ENCODE peak calls at places on chromosomes 13 and 19, in five cellular contexts. K, Y, H, J and U are unnamed samples.

GRCh38 chr13:95193509-95194230 is 107.6 kb downstream of the ABCC4 start:
- DNase-seq in K (no peak), Y (peak), H (peak), J (no peak), U (no peak)

GRCh38 chr13:46783504-46783903 is 13.5 kb downstream of the ESD start:
- DNase-seq in K (no peak), Y (no peak), H (no peak), J (no peak), U (no peak)

GRCh38 chr13:73220966-73221720 is 162.3 kb downstream of the KLF5 start:
- DNase-seq in K (no peak), Y (peak), H (peak), J (no peak), U (no peak)

GRCh38 chr13:25046985-25047660 is 48.8 kb upstream of the PABPC3 start:
- DNase-seq in K (peak), Y (peak), H (peak), J (peak), U (peak)

GRCh38 chr19:12792853-12793289 is 1.6 kb downstream of the JUNB start:
- DNase-seq in K (no peak), Y (no peak), H (no peak), J (no peak), U (no peak)

GRCh38 chr13:52128714-52129700 is at the start of gene NEK5:
- DNase-seq in K (peak), Y (peak), H (peak), J (peak), U (peak)

GRCh38 chr13:107962209-107962608 is 253.1 kb downstream of the LIG4 start:
- DNase-seq in K (no peak), Y (no peak), H (no peak), J (no peak), U (no peak)

GRCh38 chr19:35039881-35040456 is 1.6 kb upstream of the HPN start:
- DNase-seq in K (no peak), Y (no peak), H (no peak), J (peak), U (peak)

GRCh38 chr13:73065665-73066350 is 7.0 kb downstream of the KLF5 start:
- DNase-seq in K (no peak), Y (no peak), H (peak), J (no peak), U (no peak)

GRCh38 chr19:39099341-39099740 is 15.2 kb downstream of the ACP7 start:
- DNase-seq in K (no peak), Y (no peak), H (no peak), J (no peak), U (no peak)

GRCh38 chr19:39097721-39098120 is 13.6 kb downstream of the ACP7 start:
- DNase-seq in K (no peak), Y (no peak), H (no peak), J (no peak), U (no peak)

GRCh38 chr19:39103151-39103550 is 19.0 kb downstream of the ACP7 start:
- DNase-seq in K (no peak), Y (no peak), H (no peak), J (no peak), U (no peak)

GRCh38 chr19:39098365-39099269 is 14.4 kb downstream of the ACP7 start:
- DNase-seq in K (no peak), Y (no peak), H (no peak), J (peak), U (no peak)

DNA sequence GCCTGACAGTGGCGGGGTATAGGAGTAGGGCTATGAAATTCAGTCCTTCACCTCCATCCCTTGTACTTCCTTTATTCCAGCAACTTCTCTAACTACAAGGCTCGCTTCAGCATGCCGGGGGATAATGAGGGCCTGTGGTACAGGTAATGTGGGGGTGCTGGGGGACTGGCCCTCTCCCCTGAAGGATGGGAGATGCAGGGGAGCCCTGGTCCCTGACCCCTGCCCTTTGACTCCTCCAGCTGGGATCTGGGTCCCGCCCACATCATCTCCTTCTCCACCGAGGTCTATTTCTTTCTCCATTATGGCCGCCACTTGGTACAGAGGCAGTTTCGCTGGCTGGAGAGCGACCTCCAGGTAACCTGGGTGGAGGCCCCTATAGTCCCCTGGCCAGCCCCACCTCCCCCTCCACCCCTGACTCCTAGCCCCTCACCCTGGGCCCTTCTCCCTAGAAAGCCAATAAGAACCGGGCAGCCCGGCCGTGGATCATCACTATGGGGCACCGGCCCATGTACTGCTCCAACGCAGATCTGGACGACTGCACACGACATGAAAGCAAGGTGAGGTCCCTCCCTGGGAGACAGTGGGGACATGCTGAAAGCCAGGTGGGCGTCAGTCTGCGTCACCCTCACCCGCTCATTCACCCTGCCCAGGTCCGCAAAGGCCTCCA is 16.5 kb downstream of the ACP7 start:
- DNase-seq in K (no peak), Y (no peak), H (no peak), J (no peak), U (no peak)
- H2BK12ac ChIP-seq in K (no peak), Y (no peak), H (no peak), J (no peak), U (no peak)

GRCh38 chr13:101416181-101417042 is at the start of gene NALCN:
- DNase-seq in K (peak), Y (peak), H (peak), J (peak), U (peak)
- H4K8ac ChIP-seq in K (no peak), Y (peak), H (peak), J (peak), U (no peak)

DNA sequence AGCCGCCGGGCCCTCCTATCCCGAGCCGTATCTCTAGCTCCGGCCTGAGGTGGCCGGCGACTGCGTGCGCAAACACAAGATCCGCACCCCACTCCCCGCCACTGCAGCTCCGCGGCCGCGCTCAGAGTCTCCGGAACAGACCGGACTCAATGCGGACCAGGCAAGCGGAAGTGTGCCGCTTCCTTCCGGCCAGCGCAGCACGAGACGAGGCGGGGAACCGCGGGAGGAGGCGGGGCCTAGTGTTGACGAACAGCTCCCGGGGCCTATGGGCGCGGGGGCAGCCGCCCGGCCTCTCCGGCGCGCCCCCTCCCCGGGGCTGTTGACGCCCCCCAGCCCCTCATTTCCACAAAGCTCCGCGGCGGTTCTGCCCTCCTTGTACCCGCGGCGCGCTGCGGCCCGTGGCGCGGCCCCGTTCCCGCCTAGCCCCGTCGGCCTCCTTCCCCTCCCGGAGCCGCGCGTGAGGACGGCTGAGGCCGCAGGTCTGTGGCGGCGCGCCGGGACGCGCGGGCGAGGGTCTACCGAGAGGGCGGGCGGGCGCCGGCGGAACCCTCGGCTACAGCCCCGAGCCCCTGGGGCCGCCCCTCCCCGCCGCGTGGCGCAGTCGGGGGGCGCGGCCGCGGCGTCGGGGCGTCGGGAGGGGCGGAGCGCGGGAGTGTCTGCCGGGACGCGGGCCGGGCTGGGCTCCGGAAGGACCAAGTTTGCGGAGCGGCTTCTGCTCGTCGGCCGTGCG is at the start of gene DPY19L3:
- DNase-seq in K (peak), Y (peak), H (peak), J (peak), U (peak)
- H4K91ac ChIP-seq in K (no peak), Y (peak), H (peak), J (peak), U (no peak)

DNA sequence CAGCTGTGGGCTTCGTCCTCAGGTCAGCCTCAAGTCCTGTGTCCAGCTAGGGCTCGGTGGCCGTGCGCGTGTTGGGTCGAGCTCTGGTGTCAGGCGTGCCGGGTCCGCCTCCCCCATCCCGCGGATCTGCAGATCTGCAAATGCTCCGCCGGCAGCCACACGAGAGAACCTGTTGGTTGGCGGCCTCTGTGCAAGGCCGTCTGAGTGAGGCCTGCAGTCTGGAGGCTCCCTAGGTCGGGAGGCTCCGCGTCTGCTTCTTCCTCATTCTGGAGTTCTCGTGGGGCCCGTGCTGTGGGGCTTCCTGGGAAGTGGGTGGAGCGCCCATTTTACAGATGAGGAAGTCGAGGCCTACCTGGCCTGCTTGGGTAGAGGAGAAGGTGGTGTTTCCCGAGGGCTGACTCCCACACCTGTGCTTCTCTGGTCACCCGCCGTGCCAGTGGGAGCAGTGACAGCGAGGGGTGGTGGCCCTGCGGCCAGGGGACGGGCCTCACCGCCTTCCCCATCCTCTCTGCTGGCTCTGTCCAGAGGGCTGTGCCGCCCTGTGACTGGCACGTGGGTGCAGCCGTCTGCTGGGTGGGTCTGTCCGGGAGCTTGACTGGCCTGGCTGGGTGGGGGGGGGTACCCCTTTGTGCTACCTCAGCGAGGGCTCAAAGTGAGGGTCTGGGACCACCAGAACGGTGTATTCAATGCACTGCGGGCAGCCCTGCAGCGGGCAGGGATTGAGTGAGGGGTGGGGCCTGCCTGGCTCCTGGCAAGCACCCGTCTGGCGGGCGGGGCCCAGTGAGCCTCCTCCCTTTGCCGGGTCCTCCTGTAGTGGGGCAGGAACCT is 3.3 kb downstream of the CSNK1G2 start:
- DNase-seq in K (no peak), Y (no peak), H (no peak), J (no peak), U (no peak)
- H2BK12ac ChIP-seq in K (no peak), Y (no peak), H (no peak), J (no peak), U (no peak)

DNA sequence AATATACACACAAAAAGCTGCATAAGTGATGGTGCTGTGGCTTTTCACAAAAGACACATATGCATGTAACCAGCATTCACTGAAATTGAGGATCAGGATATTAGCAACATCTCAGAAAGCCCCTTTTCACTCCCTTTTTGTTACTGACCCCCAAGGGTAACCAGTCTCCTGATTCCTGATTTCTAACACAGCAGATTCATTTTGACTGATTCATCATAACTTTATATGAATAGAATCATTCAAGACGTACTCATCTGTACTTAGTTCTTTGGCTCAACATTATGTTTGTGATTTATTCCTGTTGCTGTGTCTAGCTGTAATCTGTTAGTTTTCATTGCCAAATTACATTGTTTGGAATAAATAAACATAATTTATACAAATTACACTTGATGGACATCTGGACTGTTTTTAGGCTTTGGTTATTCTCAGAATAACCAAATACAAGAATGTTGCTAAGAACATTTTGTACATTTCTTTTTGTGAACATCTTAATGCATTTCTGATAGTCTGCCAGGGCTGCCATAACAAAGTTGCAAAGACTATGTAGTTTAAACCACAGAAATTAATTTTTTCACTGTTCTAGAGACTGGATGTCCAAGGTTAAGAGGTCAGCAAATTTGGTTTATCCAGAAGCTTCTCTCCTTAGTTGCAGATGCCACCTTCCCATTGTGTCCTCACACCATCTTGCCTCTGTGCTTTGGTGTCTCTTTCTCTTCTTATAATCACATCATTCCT is 62.7 kb upstream of the EDNRB start:
- DNase-seq in K (no peak), Y (peak), H (no peak), J (no peak), U (no peak)
- H4K8ac ChIP-seq in K (no peak), Y (no peak), H (no peak), J (no peak), U (no peak)